ENCODE peak calls at places on chromosomes 11 and 22, in four cellular contexts. H is AG04450, N is sigmoid colon, W is stomach. O is an unnamed sample.

GRCh38 chr11:11876458-11876857 is 34.7 kb downstream of the USP47 start:
- DNase-seq in H (no peak), N (no peak), W (no peak), O (no peak)

GRCh38 chr11:117180020-117180419 is 1.5 kb downstream of the SIDT2 start:
- DNase-seq in H (no peak), N (peak), W (peak), O (no peak)

GRCh38 chr11:134001101-134001500 is 44.3 kb upstream of the IGSF9B start:
- DNase-seq in H (no peak), N (no peak), W (no peak), O (no peak)

GRCh38 chr22:30459206-30460052 is 12.4 kb downstream of the SEC14L3 start:
- DNase-seq in H (no peak), N (no peak), W (no peak), O (no peak)

GRCh38 chr11:9193316-9193715 is 71.8 kb downstream of the DENND5A start:
- DNase-seq in H (no peak), N (no peak), W (no peak), O (no peak)

GRCh38 chr11:77170107-77170506 is 42.1 kb downstream of the MYO7A start:
- DNase-seq in H (no peak), N (no peak), W (no peak), O (no peak)

GRCh38 chr11:35138949-35139881 is at the start of gene CD44:
- DNase-seq in H (peak), N (peak), W (peak), O (peak)

GRCh38 chr11:104060820-104061219 is 24.4 kb downstream of the DDI1 start:
- DNase-seq in H (no peak), N (no peak), W (no peak), O (no peak)

GRCh38 chr11:69718147-69718546 is 14.3 kb upstream of the FGF19 start:
- DNase-seq in H (no peak), N (no peak), W (no peak), O (no peak)

GRCh38 chr11:61697093-61697492 is 16.9 kb downstream of the DAGLA start:
- DNase-seq in H (no peak), N (no peak), W (no peak), O (no peak)

GRCh38 chr11:2741377-2742131 is 41.8 kb upstream of the KCNQ1OT1 start:
- DNase-seq in H (peak), N (peak), W (no peak), O (no peak)

GRCh38 chr11:8220261-8221024 is 43.2 kb downstream of the LMO1 start:
- DNase-seq in H (no peak), N (no peak), W (no peak), O (no peak)

GRCh38 chr22:31036671-31037550 is 44.2 kb upstream of the SMTN start:
- DNase-seq in H (no peak), N (peak), W (no peak), O (no peak)

GRCh38 chr11:94740975-94741707 is 27.0 kb upstream of the AMOTL1 start:
- DNase-seq in H (no peak), N (peak), W (no peak), O (no peak)

GRCh38 chr22:46175631-46176030 is 25.3 kb downstream of the PPARA start:
- DNase-seq in H (peak), N (no peak), W (no peak), O (no peak)

GRCh38 chr11:126879516-126879915 is 121.1 kb downstream of the KIRREL3 start:
- DNase-seq in H (no peak), N (no peak), W (no peak), O (no peak)

GRCh38 chr11:114180301-114181055 is 115.7 kb upstream of the NNMT start:
- DNase-seq in H (no peak), N (no peak), W (peak), O (no peak)

GRCh38 chr11:5624489-5625278 is at the start of gene TRIM34:
- DNase-seq in H (no peak), N (peak), W (peak), O (no peak)

GRCh38 chr22:42948205-42948804 is 66.6 kb downstream of the PACSIN2 start:
- DNase-seq in H (no peak), N (no peak), W (no peak), O (no peak)

GRCh38 chr22:46031965-46032851 is 55.2 kb upstream of the WNT7B start:
- DNase-seq in H (no peak), N (peak), W (no peak), O (no peak)

GRCh38 chr11:87298155-87298554 is 260.4 kb downstream of the TMEM135 start:
- DNase-seq in H (no peak), N (no peak), W (no peak), O (no peak)

GRCh38 chr11:130840683-130841082 is 75.6 kb downstream of the SNX19 start:
- DNase-seq in H (no peak), N (no peak), W (no peak), O (no peak)

GRCh38 chr11:111946499-111946898 is 9.4 kb downstream of the DIXDC1 start:
- DNase-seq in H (no peak), N (no peak), W (peak), O (no peak)

GRCh38 chr11:111944139-111944538 is 7.0 kb downstream of the DIXDC1 start:
- DNase-seq in H (peak), N (no peak), W (no peak), O (no peak)

GRCh38 chr11:111944651-111945051 is 7.5 kb downstream of the DIXDC1 start:
- DNase-seq in H (no peak), N (no peak), W (no peak), O (no peak)

GRCh38 chr11:111947143-111947542 is 10.0 kb downstream of the DIXDC1 start:
- DNase-seq in H (no peak), N (no peak), W (no peak), O (no peak)

GRCh38 chr11:111945198-111945597 is 8.1 kb downstream of the DIXDC1 start:
- DNase-seq in H (no peak), N (no peak), W (no peak), O (no peak)
- TF ChIP-seq CTCF in H (no peak), N (no peak), W (no peak), O (no peak)

GRCh38 chr11:93689166-93689734 is 27.8 kb downstream of the CEP295 start:
- DNase-seq in H (no peak), N (no peak), W (no peak), O (no peak)

GRCh38 chr11:93694586-93694985 is 33.1 kb downstream of the CEP295 start:
- DNase-seq in H (no peak), N (no peak), W (no peak), O (no peak)

GRCh38 chr11:93694109-93694508 is 32.6 kb downstream of the CEP295 start:
- DNase-seq in H (no peak), N (no peak), W (no peak), O (no peak)
- TF ChIP-seq CTCF in H (peak), N (no peak), W (no peak), O (peak)

DNA sequence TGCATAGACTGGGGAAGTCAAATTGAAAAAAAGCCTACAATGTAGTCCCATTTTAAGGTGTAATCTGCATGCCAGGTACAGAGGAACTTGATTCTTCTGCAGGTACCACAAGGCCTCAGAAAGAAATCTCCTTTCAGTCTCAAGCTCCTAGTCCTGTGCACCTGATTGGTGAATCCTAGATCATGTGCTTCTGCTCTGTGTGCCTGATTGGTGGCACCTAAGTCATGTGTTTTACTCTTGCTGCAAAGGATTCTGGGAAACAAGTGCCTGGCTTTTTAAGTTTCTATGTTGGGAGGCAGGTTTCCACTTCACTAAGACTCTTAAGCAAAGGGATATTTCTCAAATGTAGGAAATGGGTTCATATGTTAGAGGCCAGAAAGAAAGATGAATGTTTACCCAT is 29.1 kb downstream of the INSC start:
- DNase-seq in H (no peak), N (no peak), W (no peak), O (no peak)
- TF ChIP-seq CTCF in H (no peak), N (no peak), W (no peak), O (no peak)

GRCh38 chr11:46242961-46243795 is 34.3 kb upstream of the CREB3L1 start:
- DNase-seq in H (peak), N (peak), W (peak), O (peak)
- TF ChIP-seq CTCF in H (peak), N (no peak), W (no peak), O (no peak)

DNA sequence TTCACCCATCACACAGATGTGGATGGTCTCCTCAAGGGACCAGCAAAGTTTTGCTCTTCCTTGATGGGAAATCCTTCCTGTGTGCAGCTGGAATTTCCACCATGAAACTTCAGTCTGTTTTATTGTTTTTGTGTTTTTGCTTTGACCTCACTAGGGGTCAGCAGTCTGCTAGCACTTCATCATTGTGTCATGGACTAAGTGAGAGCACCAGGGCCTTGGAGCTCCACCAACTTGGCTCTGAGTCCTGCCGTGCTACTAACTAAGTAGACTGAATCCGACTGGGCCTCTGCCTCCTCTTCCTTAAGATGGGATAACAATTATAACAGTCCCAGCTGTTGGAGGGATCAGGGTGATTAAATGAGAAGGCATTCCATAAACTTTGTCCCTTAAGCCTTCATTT is 305.8 kb upstream of the NCAM1 start:
- DNase-seq in H (no peak), N (peak), W (peak), O (no peak)
- TF ChIP-seq CTCF in H (no peak), N (no peak), W (no peak), O (no peak)

GRCh38 chr11:10450451-10451398 is 4.3 kb upstream of the AMPD3 start:
- DNase-seq in H (no peak), N (no peak), W (peak), O (no peak)
- TF ChIP-seq CTCF in H (peak), N (peak), W (peak), O (peak)

DNA sequence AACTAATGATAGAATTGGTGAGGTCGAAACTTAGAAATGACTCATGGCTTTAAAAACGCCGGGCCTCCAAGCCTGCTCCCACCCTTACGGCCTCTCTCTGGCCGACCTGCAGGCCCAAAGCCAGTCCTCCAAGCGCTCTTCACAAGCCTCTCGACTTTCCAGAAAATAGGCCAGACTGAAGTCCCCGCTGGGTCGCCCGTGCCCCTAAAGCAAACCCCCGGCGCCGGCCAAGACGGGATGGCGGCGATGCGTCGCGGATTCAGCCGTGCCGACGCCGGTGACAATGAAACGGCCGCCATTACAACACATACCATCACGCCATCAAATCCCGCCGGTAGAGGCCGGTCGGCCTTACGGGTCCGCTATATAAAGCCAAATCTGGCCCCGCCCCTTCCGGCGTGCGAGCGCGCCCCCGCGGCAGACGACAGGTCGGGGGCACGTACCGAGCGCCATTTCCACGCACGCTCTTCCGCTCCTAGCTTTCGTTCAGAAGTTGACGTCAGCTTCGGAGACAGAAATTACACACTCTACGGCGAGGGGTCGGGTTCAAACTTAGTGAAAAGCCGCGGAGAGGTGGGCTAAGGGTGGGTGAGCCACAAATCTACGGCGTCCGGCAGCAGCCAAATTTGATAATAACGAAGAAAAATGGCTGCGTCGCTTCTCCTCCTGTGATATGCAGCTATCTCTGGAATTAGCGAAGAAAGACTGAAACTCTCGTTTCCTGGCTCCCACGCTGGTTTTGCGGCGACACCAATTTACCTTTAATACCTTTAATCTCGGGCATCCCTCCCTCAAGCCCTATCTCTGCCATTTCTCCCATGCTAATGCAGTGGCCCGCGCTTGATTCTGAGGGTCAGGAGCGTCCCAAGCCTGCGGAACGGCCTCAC is at the start of gene RPL3:
- DNase-seq in H (peak), N (peak), W (peak), O (peak)
- TF ChIP-seq CTCF in H (peak), N (peak), W (no peak), O (no peak)

DNA sequence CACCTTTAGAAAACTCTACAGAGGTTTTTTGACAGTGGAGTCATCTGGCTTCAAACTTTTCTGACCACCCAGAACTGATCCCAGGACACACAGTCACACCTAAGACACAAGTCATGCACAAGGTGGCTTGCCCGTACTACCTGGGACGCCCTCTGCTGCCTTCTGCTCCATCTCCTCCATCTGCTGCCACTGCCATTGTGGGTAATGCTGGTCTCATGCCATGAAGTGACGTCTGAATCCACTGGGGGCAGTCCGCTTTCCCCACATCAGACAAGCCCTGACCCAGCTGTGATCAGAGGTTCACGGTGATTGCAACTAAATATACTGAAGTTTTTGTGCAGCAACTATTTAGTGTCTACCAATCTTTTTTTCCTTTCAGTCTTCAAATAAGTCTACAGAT is 5.4 kb upstream of the NDUFS8 start:
- DNase-seq in H (no peak), N (no peak), W (no peak), O (no peak)
- TF ChIP-seq CTCF in H (no peak), N (no peak), W (no peak), O (no peak)

O was measured in type B pancreatic cell.